ENCODE peak calls at places on chromosomes 7 and 10, in four cellular contexts. I is lung, Z is ascending aorta, A is colonic mucosa. X is an unnamed sample.
A peak's percentile ranks its signal among the peaks of the same experiment; 100 is the strongest.

GRCh38 chr10:18094332-18094731 is 45.9 kb upstream of the CACNB2 start:
- DNase-seq in I (no peak), Z (no peak), A (no peak), X (no peak)

GRCh38 chr7:16804674-16805439 is at the start of gene AGR2:
- DNase-seq in I (peak; percentile 71), Z (no peak), A (peak; percentile 95), X (no peak)

GRCh38 chr7:140656548-140657515 is 15.9 kb upstream of the ADCK2 start:
- DNase-seq in I (peak; percentile 78), Z (no peak), A (peak; percentile 89), X (peak; percentile 55)

GRCh38 chr7:20591086-20591485 is 24.4 kb upstream of the ABCB5 start:
- DNase-seq in I (no peak), Z (no peak), A (no peak), X (no peak)

GRCh38 chr7:129950191-129950940 is 2.4 kb downstream of the UBE2H start:
- DNase-seq in I (no peak), Z (no peak), A (peak; percentile 37), X (no peak)

GRCh38 chr10:118330295-118331076 is 11.6 kb downstream of the FAM204A start:
- DNase-seq in I (no peak), Z (no peak), A (no peak), X (no peak)

GRCh38 chr10:26696786-26697162 is 727 bp upstream of the PDSS1 start:
- DNase-seq in I (no peak), Z (peak; percentile 10), A (no peak), X (no peak)

GRCh38 chr7:30894866-30895408 is 16.7 kb upstream of the AQP1 start:
- DNase-seq in I (no peak), Z (no peak), A (no peak), X (no peak)

GRCh38 chr10:121702351-121703320 is 104.4 kb upstream of the FGFR2 start:
- DNase-seq in I (no peak), Z (no peak), A (no peak), X (no peak)

GRCh38 chr7:76047305-76047810 is 442 bp downstream of the STYXL1 start:
- DNase-seq in I (no peak), Z (no peak), A (no peak), X (no peak)

GRCh38 chr7:69941077-69941476 is 342.8 kb downstream of the AUTS2 start:
- DNase-seq in I (no peak), Z (no peak), A (no peak), X (no peak)

GRCh38 chr7:136405931-136406777 is 429.0 kb upstream of the MTPN start:
- DNase-seq in I (no peak), Z (no peak), A (peak; percentile 25), X (no peak)

GRCh38 chr7:96870201-96870600 is 135.2 kb upstream of the DLX6 start:
- DNase-seq in I (no peak), Z (no peak), A (no peak), X (no peak)

GRCh38 chr7:100444311-100445278 is 8.3 kb upstream of the PPP1R35 start:
- DNase-seq in I (no peak), Z (no peak), A (no peak), X (no peak)

GRCh38 chr10:1217661-1218060 is 161.5 kb downstream of the WDR37 start:
- DNase-seq in I (peak; percentile 9), Z (no peak), A (no peak), X (no peak)

GRCh38 chr10:23341004-23341403 is 3.6 kb downstream of the C10orf67 start:
- DNase-seq in I (no peak), Z (no peak), A (no peak), X (no peak)

GRCh38 chr10:111830360-111830759 is 353.2 kb downstream of the GPAM start:
- DNase-seq in I (no peak), Z (no peak), A (no peak), X (no peak)

GRCh38 chr10:68957284-68957615 is 1.3 kb downstream of the DDX21 start:
- DNase-seq in I (no peak), Z (no peak), A (no peak), X (no peak)

GRCh38 chr7:67842571-67842970 is 845.9 kb downstream of the TYW1 start:
- DNase-seq in I (no peak), Z (no peak), A (no peak), X (no peak)

GRCh38 chr10:14953452-14954000 is 370 bp downstream of the DCLRE1C start:
- DNase-seq in I (peak; percentile 45), Z (no peak), A (peak; percentile 48), X (no peak)

GRCh38 chr10:58479016-58479415 is 33.7 kb upstream of the BICC1 start:
- DNase-seq in I (no peak), Z (no peak), A (no peak), X (no peak)

GRCh38 chr7:20217193-20217948 is at the start of gene MACC1:
- DNase-seq in I (peak; percentile 82), Z (no peak), A (peak; percentile 85), X (no peak)

GRCh38 chr10:31888442-31888841 is 40.2 kb downstream of the ARHGAP12 start:
- DNase-seq in I (no peak), Z (no peak), A (no peak), X (no peak)

GRCh38 chr10:33155720-33156638 is 178.5 kb downstream of the NRP1 start:
- DNase-seq in I (no peak), Z (no peak), A (no peak), X (no peak)

GRCh38 chr7:102424129-102424551 is 9.2 kb upstream of the ORAI2 start:
- DNase-seq in I (no peak), Z (no peak), A (no peak), X (no peak)

GRCh38 chr10:24287559-24288195 is 78.7 kb downstream of the KIAA1217 start:
- DNase-seq in I (no peak), Z (no peak), A (no peak), X (no peak)

GRCh38 chr7:54964136-54964535 is 54.7 kb upstream of the EGFR start:
- DNase-seq in I (no peak), Z (no peak), A (no peak), X (no peak)

GRCh38 chr7:34296663-34297062 is 361.4 kb upstream of the NPSR1 start:
- DNase-seq in I (no peak), Z (no peak), A (no peak), X (no peak)

GRCh38 chr10:132765435-132765834 is 20.5 kb downstream of the NKX6-2 start:
- DNase-seq in I (no peak), Z (no peak), A (no peak), X (no peak)

GRCh38 chr10:17237163-17237562 is 9.1 kb downstream of the VIM start:
- DNase-seq in I (no peak), Z (no peak), A (no peak), X (no peak)

GRCh38 chr7:87106974-87107612 is 45.2 kb upstream of the DMTF1 start:
- DNase-seq in I (no peak), Z (no peak), A (no peak), X (no peak)

GRCh38 chr7:44224216-44224950 is 23.6 kb downstream of the YKT6 start:
- DNase-seq in I (no peak), Z (no peak), A (no peak), X (no peak)

GRCh38 chr10:86203162-86203905 is 163.3 kb downstream of the GRID1 start:
- DNase-seq in I (no peak), Z (no peak), A (no peak), X (no peak)

GRCh38 chr7:2609001-2609411 is 22.8 kb upstream of the TTYH3 start:
- DNase-seq in I (no peak), Z (no peak), A (no peak), X (no peak)

GRCh38 chr10:29631049-29631339 is 3.8 kb downstream of the SVIL start:
- DNase-seq in I (no peak), Z (no peak), A (no peak), X (no peak)

GRCh38 chr7:41881313-41882130 is 178.6 kb upstream of the INHBA start:
- DNase-seq in I (peak; percentile 70), Z (peak; percentile 39), A (peak; percentile 53), X (peak; percentile 48)

GRCh38 chr10:33229944-33230267 is 104.6 kb downstream of the NRP1 start:
- DNase-seq in I (no peak), Z (no peak), A (no peak), X (no peak)

GRCh38 chr10:124306520-124306919 is 112.2 kb downstream of the OAT start:
- DNase-seq in I (no peak), Z (no peak), A (no peak), X (no peak)
- TF ChIP-seq CTCF in I (no peak), Z (no peak), A (no peak), X (no peak)

GRCh38 chr7:122416316-122416925 is 111.9 kb upstream of the FEZF1 start:
- DNase-seq in I (no peak), Z (no peak), A (no peak), X (no peak)
- H3K27ac ChIP-seq in I (no peak overlapping the region), Z (no peak overlapping the region), A (no peak overlapping the region), X (no peak overlapping the region)

GRCh38 chr7:11831727-11832495 is at the start of gene THSD7A:
- DNase-seq in I (peak; percentile 40), Z (no peak), A (peak; percentile 23), X (peak; percentile 60)

GRCh38 chr7:11831383-11831726 is 643 bp downstream of the THSD7A start:
- DNase-seq in I (no peak), Z (no peak), A (no peak), X (no peak)

GRCh38 chr7:11833431-11833830 is 1.4 kb upstream of the THSD7A start:
- DNase-seq in I (no peak), Z (no peak), A (no peak), X (no peak)

GRCh38 chr7:11830582-11831382 is 1.2 kb downstream of the THSD7A start:
- DNase-seq in I (no peak), Z (no peak), A (no peak), X (no peak)

DNA sequence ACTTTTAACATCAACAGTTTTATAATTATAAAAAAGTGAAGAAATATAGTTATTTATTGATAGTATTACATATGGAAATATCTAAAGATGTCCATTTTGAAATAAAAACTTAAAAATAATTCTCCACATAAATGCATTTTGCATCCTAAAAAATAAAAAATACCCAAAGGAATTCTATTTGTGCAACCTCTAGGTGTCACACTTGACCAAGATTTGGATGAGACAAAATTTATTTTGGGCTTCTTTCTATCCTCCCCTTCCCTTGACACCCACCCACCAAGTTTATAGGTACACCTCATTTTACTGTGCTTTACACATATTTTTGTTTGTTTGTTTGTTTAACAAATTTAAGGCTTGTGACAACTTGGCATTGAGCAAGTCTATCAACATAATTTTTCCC is 3.3 kb upstream of the THSD7A start:
- DNase-seq in I (no peak), Z (no peak), A (no peak), X (no peak)
- TF ChIP-seq CTCF in I (no peak), Z (no peak), A (peak; percentile 24), X (peak; percentile 5)

GRCh38 chr10:88879754-88880286 is at the start of gene STAMBPL1:
- DNase-seq in I (peak; percentile 59), Z (no peak), A (peak; percentile 70), X (no peak)

GRCh38 chr10:88880287-88881094 is 446 bp downstream of the STAMBPL1 start:
- DNase-seq in I (peak; percentile 83), Z (peak; percentile 27), A (peak; percentile 83), X (peak; percentile 90)

GRCh38 chr10:88883443-88883799 is 3.4 kb downstream of the STAMBPL1 start:
- DNase-seq in I (no peak), Z (no peak), A (no peak), X (no peak)

GRCh38 chr10:88881922-88882645 is 2.0 kb downstream of the STAMBPL1 start:
- DNase-seq in I (no peak), Z (no peak), A (no peak), X (no peak)

GRCh38 chr10:88881335-88881734 is 1.3 kb downstream of the STAMBPL1 start:
- DNase-seq in I (no peak), Z (no peak), A (no peak), X (no peak)
- H3K27ac ChIP-seq in I (no peak overlapping the region), Z (peak overlapping the region; percentile 85), A (peak overlapping the region; percentile 97), X (peak overlapping the region; percentile 83)

X was measured in tibial artery.